ENCODE peak calls at places on chromosome 11, in nine cellular contexts. One of them, this sample, is unnamed.

GRCh38 chr11:27912916-27913315 is 195.0 kb downstream of the KIF18A start:
- DNase-seq in coronary artery: no peak
- DNase-seq in kidney: no peak
- DNase-seq in Peyer's patch: no peak
- DNase-seq in pancreas: no peak
- DNase-seq in fibroblast of villous mesenchyme: no peak
- DNase-seq in CD8-positive, alpha-beta T cell: no peak
- DNase-seq in esophagus squamous epithelium: no peak
- DNase-seq in esophagus muscularis mucosa: no peak
- DNase-seq in this sample: no peak

GRCh38 chr11:3104051-3104714 is 47.0 kb upstream of the CARS1 start:
- DNase-seq in coronary artery: no peak
- DNase-seq in kidney: peak
- DNase-seq in Peyer's patch: peak
- DNase-seq in pancreas: no peak
- DNase-seq in fibroblast of villous mesenchyme: no peak
- DNase-seq in CD8-positive, alpha-beta T cell: no peak
- DNase-seq in esophagus squamous epithelium: no peak
- DNase-seq in esophagus muscularis mucosa: no peak
- DNase-seq in this sample: peak

GRCh38 chr11:120244966-120245365 is 5.0 kb downstream of the POU2F3 start:
- DNase-seq in coronary artery: no peak
- DNase-seq in kidney: no peak
- DNase-seq in Peyer's patch: no peak
- DNase-seq in pancreas: no peak
- DNase-seq in fibroblast of villous mesenchyme: no peak
- DNase-seq in CD8-positive, alpha-beta T cell: no peak
- DNase-seq in esophagus squamous epithelium: no peak
- DNase-seq in esophagus muscularis mucosa: no peak
- DNase-seq in this sample: no peak

GRCh38 chr11:62054484-62055121 is 69.2 kb upstream of the INCENP start:
- DNase-seq in coronary artery: no peak
- DNase-seq in kidney: no peak
- DNase-seq in Peyer's patch: peak
- DNase-seq in pancreas: peak
- DNase-seq in fibroblast of villous mesenchyme: peak
- DNase-seq in CD8-positive, alpha-beta T cell: peak
- DNase-seq in esophagus squamous epithelium: no peak
- DNase-seq in esophagus muscularis mucosa: no peak
- DNase-seq in this sample: no peak

GRCh38 chr11:69444381-69445130 is 36.9 kb upstream of the LINC01488 start:
- DNase-seq in coronary artery: peak
- DNase-seq in kidney: peak
- DNase-seq in Peyer's patch: peak
- DNase-seq in pancreas: peak
- DNase-seq in fibroblast of villous mesenchyme: peak
- DNase-seq in CD8-positive, alpha-beta T cell: no peak
- DNase-seq in esophagus squamous epithelium: no peak
- DNase-seq in esophagus muscularis mucosa: no peak
- DNase-seq in this sample: peak

GRCh38 chr11:10155793-10156490 is 138.1 kb downstream of the SBF2 start:
- DNase-seq in coronary artery: no peak
- DNase-seq in kidney: no peak
- DNase-seq in Peyer's patch: no peak
- DNase-seq in pancreas: peak
- DNase-seq in fibroblast of villous mesenchyme: no peak
- DNase-seq in CD8-positive, alpha-beta T cell: no peak
- DNase-seq in esophagus squamous epithelium: no peak
- DNase-seq in esophagus muscularis mucosa: no peak
- DNase-seq in this sample: no peak

GRCh38 chr11:8192016-8192895 is 23.4 kb upstream of the RIC3 start:
- DNase-seq in coronary artery: no peak
- DNase-seq in kidney: no peak
- DNase-seq in Peyer's patch: peak
- DNase-seq in pancreas: peak
- DNase-seq in fibroblast of villous mesenchyme: peak
- DNase-seq in CD8-positive, alpha-beta T cell: peak
- DNase-seq in esophagus squamous epithelium: no peak
- DNase-seq in esophagus muscularis mucosa: no peak
- DNase-seq in this sample: peak

GRCh38 chr11:45152740-45153595 is 6.5 kb downstream of the PRDM11 start:
- DNase-seq in coronary artery: peak
- DNase-seq in kidney: no peak
- DNase-seq in Peyer's patch: no peak
- DNase-seq in pancreas: no peak
- DNase-seq in fibroblast of villous mesenchyme: no peak
- DNase-seq in CD8-positive, alpha-beta T cell: no peak
- DNase-seq in esophagus squamous epithelium: no peak
- DNase-seq in esophagus muscularis mucosa: no peak
- DNase-seq in this sample: no peak

GRCh38 chr11:94132152-94132558 is 3.5 kb downstream of the PANX1 start:
- DNase-seq in coronary artery: no peak
- DNase-seq in kidney: no peak
- DNase-seq in Peyer's patch: no peak
- DNase-seq in pancreas: no peak
- DNase-seq in fibroblast of villous mesenchyme: peak
- DNase-seq in CD8-positive, alpha-beta T cell: no peak
- DNase-seq in esophagus squamous epithelium: no peak
- DNase-seq in esophagus muscularis mucosa: no peak
- DNase-seq in this sample: no peak

GRCh38 chr11:94546886-94547285 is 3.2 kb downstream of the FUT4 start:
- DNase-seq in coronary artery: no peak
- DNase-seq in kidney: no peak
- DNase-seq in Peyer's patch: peak
- DNase-seq in pancreas: peak
- DNase-seq in fibroblast of villous mesenchyme: no peak
- DNase-seq in CD8-positive, alpha-beta T cell: no peak
- DNase-seq in esophagus squamous epithelium: no peak
- DNase-seq in esophagus muscularis mucosa: no peak
- DNase-seq in this sample: peak

GRCh38 chr11:57321996-57322880 is 2.5 kb downstream of the TNKS1BP1 start:
- DNase-seq in coronary artery: peak
- DNase-seq in kidney: peak
- DNase-seq in Peyer's patch: peak
- DNase-seq in pancreas: peak
- DNase-seq in fibroblast of villous mesenchyme: peak
- DNase-seq in CD8-positive, alpha-beta T cell: no peak
- DNase-seq in esophagus squamous epithelium: peak
- DNase-seq in esophagus muscularis mucosa: peak
- DNase-seq in this sample: peak

GRCh38 chr11:12565406-12565805 is 108.8 kb upstream of the TEAD1 start:
- DNase-seq in coronary artery: no peak
- DNase-seq in kidney: no peak
- DNase-seq in Peyer's patch: no peak
- DNase-seq in pancreas: no peak
- DNase-seq in fibroblast of villous mesenchyme: no peak
- DNase-seq in CD8-positive, alpha-beta T cell: no peak
- DNase-seq in esophagus squamous epithelium: no peak
- DNase-seq in esophagus muscularis mucosa: no peak
- DNase-seq in this sample: no peak

GRCh38 chr11:111064118-111064517 is 181.4 kb upstream of the POU2AF2 start:
- DNase-seq in coronary artery: no peak
- DNase-seq in kidney: peak
- DNase-seq in Peyer's patch: no peak
- DNase-seq in pancreas: no peak
- DNase-seq in fibroblast of villous mesenchyme: peak
- DNase-seq in CD8-positive, alpha-beta T cell: no peak
- DNase-seq in esophagus squamous epithelium: no peak
- DNase-seq in esophagus muscularis mucosa: no peak
- DNase-seq in this sample: no peak

DNA sequence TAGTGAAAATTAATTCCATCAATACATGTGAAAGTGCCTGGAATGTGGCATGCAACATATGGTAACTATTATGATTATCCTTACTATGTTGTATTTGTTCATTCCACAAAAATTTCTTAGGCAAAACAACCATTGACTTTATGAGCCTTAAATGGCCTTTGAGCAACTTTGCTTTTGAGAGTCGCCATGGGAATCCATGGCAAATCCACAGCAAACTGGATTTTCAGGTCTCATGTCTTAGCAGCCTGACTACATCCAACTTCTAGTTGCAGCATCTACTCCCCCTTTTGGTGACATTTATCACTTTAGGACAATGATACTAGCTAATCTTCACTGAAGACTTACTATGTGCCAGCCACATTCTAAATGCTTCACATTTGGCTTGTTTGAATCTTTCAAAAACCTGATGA is 56.8 kb downstream of the SLC1A2 start:
- DNase-seq in coronary artery: no peak
- DNase-seq in kidney: no peak
- DNase-seq in Peyer's patch: no peak
- DNase-seq in pancreas: no peak
- DNase-seq in fibroblast of villous mesenchyme: peak
- DNase-seq in CD8-positive, alpha-beta T cell: no peak
- DNase-seq in esophagus squamous epithelium: no peak
- DNase-seq in esophagus muscularis mucosa: no peak
- DNase-seq in this sample: no peak
- TF ChIP-seq CTCF in coronary artery: no peak
- TF ChIP-seq CTCF in kidney: no peak
- TF ChIP-seq CTCF in Peyer's patch: no peak
- TF ChIP-seq CTCF in pancreas: no peak
- TF ChIP-seq CTCF in fibroblast of villous mesenchyme: no peak
- TF ChIP-seq CTCF in CD8-positive, alpha-beta T cell: no peak
- TF ChIP-seq CTCF in esophagus squamous epithelium: no peak
- TF ChIP-seq CTCF in esophagus muscularis mucosa: no peak
- TF ChIP-seq CTCF in this sample: no peak

GRCh38 chr11:65569973-65570918 is at the start of gene ZNRD2:
- DNase-seq in coronary artery: peak
- DNase-seq in kidney: peak
- DNase-seq in Peyer's patch: peak
- DNase-seq in pancreas: peak
- DNase-seq in fibroblast of villous mesenchyme: peak
- DNase-seq in CD8-positive, alpha-beta T cell: peak
- DNase-seq in esophagus squamous epithelium: peak
- DNase-seq in esophagus muscularis mucosa: peak
- DNase-seq in this sample: peak

GRCh38 chr11:65572356-65573043 is at the start of gene FAM89B:
- DNase-seq in coronary artery: peak
- DNase-seq in kidney: peak
- DNase-seq in Peyer's patch: peak
- DNase-seq in pancreas: peak
- DNase-seq in fibroblast of villous mesenchyme: peak
- DNase-seq in CD8-positive, alpha-beta T cell: peak
- DNase-seq in esophagus squamous epithelium: peak
- DNase-seq in esophagus muscularis mucosa: peak
- DNase-seq in this sample: peak

GRCh38 chr11:65571420-65571819 is 918 bp upstream of the FAM89B start:
- DNase-seq in coronary artery: no peak
- DNase-seq in kidney: no peak
- DNase-seq in Peyer's patch: no peak
- DNase-seq in pancreas: peak
- DNase-seq in fibroblast of villous mesenchyme: no peak
- DNase-seq in CD8-positive, alpha-beta T cell: no peak
- DNase-seq in esophagus squamous epithelium: no peak
- DNase-seq in esophagus muscularis mucosa: no peak
- DNase-seq in this sample: no peak

GRCh38 chr11:65571940-65572339 is 398 bp upstream of the FAM89B start:
- DNase-seq in coronary artery: no peak
- DNase-seq in kidney: no peak
- DNase-seq in Peyer's patch: peak
- DNase-seq in pancreas: no peak
- DNase-seq in fibroblast of villous mesenchyme: peak
- DNase-seq in CD8-positive, alpha-beta T cell: peak
- DNase-seq in esophagus squamous epithelium: no peak
- DNase-seq in esophagus muscularis mucosa: no peak
- DNase-seq in this sample: no peak

GRCh38 chr11:65569164-65569972 is 909 bp upstream of the ZNRD2 start:
- DNase-seq in coronary artery: peak
- DNase-seq in kidney: no peak
- DNase-seq in Peyer's patch: no peak
- DNase-seq in pancreas: no peak
- DNase-seq in fibroblast of villous mesenchyme: no peak
- DNase-seq in CD8-positive, alpha-beta T cell: no peak
- DNase-seq in esophagus squamous epithelium: no peak
- DNase-seq in esophagus muscularis mucosa: no peak
- DNase-seq in this sample: no peak
- H3K4me3 ChIP-seq in coronary artery: peak
- H3K4me3 ChIP-seq in kidney: peak
- H3K4me3 ChIP-seq in Peyer's patch: peak
- H3K4me3 ChIP-seq in pancreas: peak
- H3K4me3 ChIP-seq in fibroblast of villous mesenchyme: peak
- H3K4me3 ChIP-seq in CD8-positive, alpha-beta T cell: peak
- H3K4me3 ChIP-seq in esophagus squamous epithelium: peak
- H3K4me3 ChIP-seq in esophagus muscularis mucosa: peak
- H3K4me3 ChIP-seq in this sample: peak

GRCh38 chr11:73384531-73384870 is 8.3 kb downstream of the RELT start:
- DNase-seq in coronary artery: no peak
- DNase-seq in kidney: no peak
- DNase-seq in Peyer's patch: no peak
- DNase-seq in pancreas: no peak
- DNase-seq in fibroblast of villous mesenchyme: no peak
- DNase-seq in CD8-positive, alpha-beta T cell: no peak
- DNase-seq in esophagus squamous epithelium: no peak
- DNase-seq in esophagus muscularis mucosa: no peak
- DNase-seq in this sample: no peak

GRCh38 chr11:73386568-73386967 is 10.4 kb downstream of the RELT start:
- DNase-seq in coronary artery: no peak
- DNase-seq in kidney: no peak
- DNase-seq in Peyer's patch: no peak
- DNase-seq in pancreas: no peak
- DNase-seq in fibroblast of villous mesenchyme: no peak
- DNase-seq in CD8-positive, alpha-beta T cell: no peak
- DNase-seq in esophagus squamous epithelium: no peak
- DNase-seq in esophagus muscularis mucosa: no peak
- DNase-seq in this sample: peak

GRCh38 chr11:73386026-73386425 is 9.8 kb downstream of the RELT start:
- DNase-seq in coronary artery: no peak
- DNase-seq in kidney: no peak
- DNase-seq in Peyer's patch: peak
- DNase-seq in pancreas: no peak
- DNase-seq in fibroblast of villous mesenchyme: no peak
- DNase-seq in CD8-positive, alpha-beta T cell: no peak
- DNase-seq in esophagus squamous epithelium: no peak
- DNase-seq in esophagus muscularis mucosa: no peak
- DNase-seq in this sample: no peak

GRCh38 chr11:73384127-73384441 is 7.9 kb downstream of the RELT start:
- DNase-seq in coronary artery: no peak
- DNase-seq in kidney: no peak
- DNase-seq in Peyer's patch: no peak
- DNase-seq in pancreas: no peak
- DNase-seq in fibroblast of villous mesenchyme: no peak
- DNase-seq in CD8-positive, alpha-beta T cell: no peak
- DNase-seq in esophagus squamous epithelium: no peak
- DNase-seq in esophagus muscularis mucosa: no peak
- DNase-seq in this sample: no peak

GRCh38 chr11:73384871-73385692 is 8.9 kb downstream of the RELT start:
- DNase-seq in coronary artery: no peak
- DNase-seq in kidney: peak
- DNase-seq in Peyer's patch: peak
- DNase-seq in pancreas: no peak
- DNase-seq in fibroblast of villous mesenchyme: peak
- DNase-seq in CD8-positive, alpha-beta T cell: no peak
- DNase-seq in esophagus squamous epithelium: peak
- DNase-seq in esophagus muscularis mucosa: no peak
- DNase-seq in this sample: peak
- TF ChIP-seq CTCF in coronary artery: no peak
- TF ChIP-seq CTCF in kidney: no peak
- TF ChIP-seq CTCF in Peyer's patch: no peak
- TF ChIP-seq CTCF in pancreas: no peak
- TF ChIP-seq CTCF in fibroblast of villous mesenchyme: no peak
- TF ChIP-seq CTCF in CD8-positive, alpha-beta T cell: no peak
- TF ChIP-seq CTCF in esophagus squamous epithelium: no peak
- TF ChIP-seq CTCF in esophagus muscularis mucosa: no peak
- TF ChIP-seq CTCF in this sample: no peak

GRCh38 chr11:117180661-117181585 is 2.4 kb downstream of the SIDT2 start:
- DNase-seq in coronary artery: peak
- DNase-seq in kidney: peak
- DNase-seq in Peyer's patch: peak
- DNase-seq in pancreas: peak
- DNase-seq in fibroblast of villous mesenchyme: peak
- DNase-seq in CD8-positive, alpha-beta T cell: peak
- DNase-seq in esophagus squamous epithelium: peak
- DNase-seq in esophagus muscularis mucosa: no peak
- DNase-seq in this sample: peak
- H3K4me3 ChIP-seq in coronary artery: peak
- H3K4me3 ChIP-seq in kidney: peak
- H3K4me3 ChIP-seq in Peyer's patch: no peak
- H3K4me3 ChIP-seq in pancreas: peak
- H3K4me3 ChIP-seq in fibroblast of villous mesenchyme: no peak
- H3K4me3 ChIP-seq in CD8-positive, alpha-beta T cell: no peak
- H3K4me3 ChIP-seq in esophagus squamous epithelium: no peak
- H3K4me3 ChIP-seq in esophagus muscularis mucosa: peak
- H3K4me3 ChIP-seq in this sample: no peak